ENCODE peak calls at places on chromosomes 13 and 19, in five cellular contexts. Q is SK-N-SH, U is GM12878, W is H1, E is GM12892. N is an unnamed sample.

GRCh38 chr19:55340784-55341147 is 1.1 kb downstream of the KMT5C start:
- DNase-seq in U (no peak), E (no peak), Q (peak; percentile 72), W (no peak), N (no peak)

GRCh38 chr13:53873558-53873957 is 844.9 kb downstream of the OLFM4 start:
- DNase-seq in W (peak; percentile 17), E (peak; percentile 1), U (no peak), Q (peak; percentile 2), N (no peak)

GRCh38 chr19:16025108-16026101 is 50.9 kb upstream of the TPM4 start:
- DNase-seq in W (no peak), U (no peak), Q (peak; percentile 61), E (no peak), N (no peak)

GRCh38 chr13:58680115-58680514 is 1048.6 kb downstream of the PCDH17 start:
- DNase-seq in W (peak; percentile 51), E (no peak), U (no peak), Q (no peak), N (no peak)

GRCh38 chr13:27219611-27220010 is 31.7 kb upstream of the RPL21 start:
- DNase-seq in E (no peak), Q (no peak), U (no peak), W (no peak), N (no peak)

GRCh38 chr13:97109841-97110492 is 112.2 kb upstream of the MBNL2 start:
- DNase-seq in U (no peak), E (peak; percentile 76), Q (peak; percentile 91), W (peak; percentile 36), N (peak; percentile 79)

GRCh38 chr13:40552895-40553294 is 113.5 kb downstream of the FOXO1 start:
- DNase-seq in E (no peak), W (no peak), Q (no peak), U (no peak), N (no peak)

GRCh38 chr19:30046522-30046921 is 104.5 kb downstream of the URI1 start:
- DNase-seq in E (no peak), W (no peak), Q (peak; percentile 50), U (peak; percentile 33), N (no peak)

GRCh38 chr13:34347784-34348573 is 530.0 kb downstream of the RFC3 start:
- DNase-seq in W (no peak), E (no peak), Q (no peak), U (no peak), N (no peak)

GRCh38 chr19:23509686-23510450 is 114.6 kb upstream of the ZNF91 start:
- DNase-seq in E (no peak), W (no peak), U (no peak), Q (no peak), N (no peak)

GRCh38 chr13:28052945-28053344 is 47.4 kb downstream of the FLT3 start:
- DNase-seq in W (no peak), E (no peak), U (no peak), Q (no peak), N (no peak)

GRCh38 chr13:40200273-40200978 is 466.0 kb downstream of the FOXO1 start:
- DNase-seq in U (no peak), E (no peak), W (no peak), Q (no peak), N (no peak)

GRCh38 chr13:37202264-37202663 is 96.8 kb upstream of the CSNK1A1L start:
- DNase-seq in Q (no peak), E (no peak), W (no peak), U (no peak), N (no peak)

GRCh38 chr13:37198629-37199028 is 93.2 kb upstream of the CSNK1A1L start:
- DNase-seq in E (no peak), U (no peak), Q (no peak), W (peak; percentile 41), N (no peak)

GRCh38 chr13:37201081-37201480 is 95.6 kb upstream of the CSNK1A1L start:
- DNase-seq in W (no peak), E (no peak), U (no peak), Q (no peak), N (no peak)
- TF ChIP-seq TAF1 in W (no peak), E (no peak), U (no peak), Q (no peak), N (no peak)

DNA sequence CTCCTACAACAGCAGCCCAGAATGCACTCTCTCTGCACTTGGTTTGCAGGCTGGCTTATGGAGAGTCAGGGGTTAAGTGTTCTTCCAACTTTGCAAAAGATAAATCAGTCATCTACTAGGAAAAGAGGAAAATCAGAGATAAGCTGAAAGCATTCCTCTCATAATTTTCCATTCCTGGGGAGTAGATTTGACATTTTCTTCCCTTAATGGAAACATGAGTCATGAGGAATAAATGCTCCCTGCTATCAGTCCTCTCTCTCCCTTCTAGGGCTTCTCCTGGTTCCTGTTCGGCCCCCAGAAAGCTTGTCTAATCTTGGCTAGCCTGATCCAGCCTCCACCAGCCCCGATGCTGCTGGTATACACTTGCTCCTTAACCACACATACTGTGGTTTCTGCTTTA is 28.4 kb upstream of the ENOX1 start:
- DNase-seq in E (no peak), U (no peak), Q (peak; percentile 20), W (no peak), N (no peak)
- TF ChIP-seq TAF1 in E (no peak), U (no peak), Q (no peak), W (no peak), N (no peak)

DNA sequence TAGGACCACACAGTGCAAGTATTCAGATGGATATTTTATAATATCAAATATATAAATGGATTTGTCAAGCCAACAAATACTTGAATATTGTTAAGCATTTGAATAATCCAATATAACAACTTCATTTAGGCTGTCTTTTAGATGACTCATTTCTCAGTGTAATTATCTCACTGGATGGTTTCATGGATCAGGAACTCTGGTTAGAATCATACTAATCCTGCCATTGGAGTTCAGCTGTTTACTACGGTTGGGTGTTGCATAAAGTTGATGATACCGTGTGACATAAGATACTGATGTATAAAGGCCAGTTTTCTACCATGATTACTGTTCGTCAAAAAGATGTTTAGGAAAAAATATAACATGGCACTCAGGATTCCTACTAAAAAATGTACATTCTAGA is 196.3 kb downstream of the TSHZ3 start:
- DNase-seq in Q (no peak), E (no peak), U (no peak), W (no peak), N (no peak)
- TF ChIP-seq TAF1 in Q (no peak), E (no peak), U (no peak), W (no peak), N (no peak)

DNA sequence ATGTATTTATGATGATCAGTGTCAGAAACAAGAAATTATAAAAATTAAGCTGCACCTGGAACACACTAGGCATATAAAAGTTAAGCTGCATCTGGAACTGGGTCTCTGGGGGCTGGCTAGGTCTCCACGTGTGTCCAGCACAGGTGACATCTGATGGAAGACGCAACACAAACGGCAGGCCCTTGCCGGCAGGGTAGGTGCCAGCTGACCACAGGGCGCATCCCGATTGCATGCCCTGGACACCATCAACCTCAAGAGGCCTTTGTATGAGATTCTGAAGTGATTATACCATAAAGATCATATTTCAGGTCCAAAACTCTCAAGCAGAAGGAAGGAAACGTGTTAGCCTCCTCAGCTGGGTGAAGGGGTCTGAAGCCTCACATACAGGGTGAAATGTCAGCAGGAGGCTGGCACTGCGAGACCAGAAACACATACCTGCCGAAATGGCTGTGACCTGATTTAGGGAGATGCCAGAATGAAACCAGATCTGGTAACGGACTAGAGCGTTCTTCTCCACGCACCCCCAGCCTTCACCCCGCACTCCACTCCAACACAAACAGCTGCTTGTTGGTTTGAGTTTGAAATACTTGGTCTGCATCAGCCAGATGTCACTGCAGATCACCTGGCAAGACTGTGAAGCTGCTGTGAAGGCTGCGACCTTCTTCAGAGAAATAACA is 37.3 kb downstream of the COL4A1 start:
- DNase-seq in E (no peak), Q (no peak), W (no peak), U (no peak), N (no peak)
- TF ChIP-seq TAF1 in E (no peak), Q (no peak), W (no peak), U (no peak), N (no peak)

GRCh38 chr19:50344661-50345318 is 15.6 kb upstream of the KCNC3 start:
- DNase-seq in Q (no peak), E (no peak), W (no peak), U (peak; percentile 90), N (no peak)
- TF ChIP-seq TAF1 in Q (no peak), E (peak; percentile 84), W (no peak), U (peak; percentile 86), N (peak; percentile 77)

GRCh38 chr19:35462476-35462953 is 14.5 kb downstream of the FFAR2 start:
- DNase-seq in Q (no peak), U (peak; percentile 96), E (no peak), W (no peak), N (peak; percentile 53)
- TF ChIP-seq TAF1 in Q (no peak), U (no peak), E (no peak), W (no peak), N (no peak)

GRCh38 chr13:101623469-101624209 is 171.2 kb downstream of the ITGBL1 start:
- DNase-seq in U (no peak), Q (no peak), E (no peak), W (no peak), N (no peak)
- TF ChIP-seq TAF1 in U (no peak), Q (no peak), E (no peak), W (no peak), N (no peak)

GRCh38 chr13:51795419-51795818 is 8.5 kb downstream of the DHRS12 start:
- DNase-seq in E (no peak), Q (no peak), W (no peak), U (no peak), N (no peak)

GRCh38 chr13:51793570-51794273 is 10.2 kb downstream of the DHRS12 start:
- DNase-seq in Q (no peak), E (no peak), W (no peak), U (peak; percentile 70), N (no peak)

GRCh38 chr13:51797664-51798488 is 6.1 kb downstream of the DHRS12 start:
- DNase-seq in W (no peak), Q (peak; percentile 76), U (no peak), E (peak; percentile 47), N (peak; percentile 46)

GRCh38 chr13:51799261-51799660 is 4.7 kb downstream of the DHRS12 start:
- DNase-seq in Q (no peak), U (no peak), E (no peak), W (no peak), N (no peak)

DNA sequence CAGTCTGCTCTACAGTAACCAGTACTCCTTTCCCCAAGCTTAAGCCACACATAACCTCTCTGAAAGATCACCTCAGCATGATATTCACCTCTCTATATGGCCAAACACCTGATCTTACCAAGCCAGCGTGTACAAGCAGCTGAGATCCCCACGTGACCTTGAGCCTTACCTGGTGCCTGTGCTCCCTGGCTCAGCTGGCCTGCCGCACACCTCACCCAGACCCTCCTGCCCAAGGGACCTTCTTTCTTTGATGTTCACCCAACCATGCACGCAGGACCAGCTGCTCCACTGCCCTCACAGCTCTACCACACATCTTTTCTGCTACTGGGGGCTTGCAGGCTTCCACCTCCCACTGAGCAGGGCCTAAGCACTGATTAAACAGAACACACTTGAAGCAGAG is 9.0 kb downstream of the DHRS12 start:
- DNase-seq in Q (no peak), U (no peak), E (no peak), W (no peak), N (no peak)
- TF ChIP-seq TAF1 in Q (no peak), U (no peak), E (no peak), W (no peak), N (no peak)

N was measured in GM12891.